ENCODE peak calls at places on chromosomes 4 and X, in five cellular contexts. One of them, this sample, is unnamed.

GRCh38 chrX:13266641-13267420 is 53.0 kb downstream of the ATXN3L start:
- DNase-seq in astrocyte: peak
- DNase-seq in lower lobe of right lung: no peak
- DNase-seq in GM06990: no peak
- DNase-seq in mesenteric fat pad: no peak
- DNase-seq in this sample: no peak

GRCh38 chr4:22574880-22575279 is 59.0 kb upstream of the ADGRA3 start:
- DNase-seq in astrocyte: no peak
- DNase-seq in lower lobe of right lung: no peak
- DNase-seq in GM06990: no peak
- DNase-seq in mesenteric fat pad: no peak
- DNase-seq in this sample: no peak

GRCh38 chr4:168095776-168096443 is 3.6 kb downstream of the ANXA10 start:
- DNase-seq in astrocyte: peak
- DNase-seq in lower lobe of right lung: no peak
- DNase-seq in GM06990: no peak
- DNase-seq in mesenteric fat pad: no peak
- DNase-seq in this sample: no peak

GRCh38 chr4:19711871-19712270 is 539.8 kb upstream of the SLIT2 start:
- DNase-seq in astrocyte: peak
- DNase-seq in lower lobe of right lung: no peak
- DNase-seq in GM06990: no peak
- DNase-seq in mesenteric fat pad: no peak
- DNase-seq in this sample: no peak

GRCh38 chr4:87274803-87275202 is 47.9 kb downstream of the HSD17B13 start:
- DNase-seq in astrocyte: no peak
- DNase-seq in lower lobe of right lung: no peak
- DNase-seq in GM06990: no peak
- DNase-seq in mesenteric fat pad: no peak
- DNase-seq in this sample: no peak

GRCh38 chr4:67436742-67437141 is 108.6 kb downstream of the CENPC start:
- DNase-seq in astrocyte: peak
- DNase-seq in lower lobe of right lung: no peak
- DNase-seq in GM06990: peak
- DNase-seq in mesenteric fat pad: no peak
- DNase-seq in this sample: no peak

GRCh38 chr4:97121493-97121892 is 1021.8 kb downstream of the STPG2 start:
- DNase-seq in astrocyte: no peak
- DNase-seq in lower lobe of right lung: no peak
- DNase-seq in GM06990: no peak
- DNase-seq in mesenteric fat pad: no peak
- DNase-seq in this sample: no peak

GRCh38 chr4:26838055-26838842 is 22.4 kb upstream of the STIM2 start:
- DNase-seq in astrocyte: peak
- DNase-seq in lower lobe of right lung: no peak
- DNase-seq in GM06990: no peak
- DNase-seq in mesenteric fat pad: no peak
- DNase-seq in this sample: no peak

GRCh38 chr4:102501176-102501634 is at the start of gene NFKB1:
- DNase-seq in astrocyte: peak
- DNase-seq in lower lobe of right lung: peak
- DNase-seq in GM06990: peak
- DNase-seq in mesenteric fat pad: no peak
- DNase-seq in this sample: no peak

GRCh38 chr4:110633358-110634319 is 10.8 kb upstream of the PITX2 start:
- DNase-seq in astrocyte: no peak
- DNase-seq in lower lobe of right lung: no peak
- DNase-seq in GM06990: no peak
- DNase-seq in mesenteric fat pad: no peak
- DNase-seq in this sample: no peak

GRCh38 chrX:30309139-30309571 is at the start of gene NR0B1:
- DNase-seq in astrocyte: no peak
- DNase-seq in lower lobe of right lung: no peak
- DNase-seq in GM06990: no peak
- DNase-seq in mesenteric fat pad: no peak
- DNase-seq in this sample: no peak

GRCh38 chr4:41369680-41370079 is 113.0 kb downstream of the UCHL1 start:
- DNase-seq in astrocyte: peak
- DNase-seq in lower lobe of right lung: no peak
- DNase-seq in GM06990: no peak
- DNase-seq in mesenteric fat pad: no peak
- DNase-seq in this sample: no peak

GRCh38 chr4:138175337-138175794 is 66.8 kb downstream of the SLC7A11 start:
- DNase-seq in astrocyte: peak
- DNase-seq in lower lobe of right lung: no peak
- DNase-seq in GM06990: no peak
- DNase-seq in mesenteric fat pad: no peak
- DNase-seq in this sample: no peak

GRCh38 chr4:126123933-126124332 is 809.2 kb downstream of the FAT4 start:
- DNase-seq in astrocyte: peak
- DNase-seq in lower lobe of right lung: no peak
- DNase-seq in GM06990: no peak
- DNase-seq in mesenteric fat pad: no peak
- DNase-seq in this sample: no peak

This sample was measured in vagina.